ENCODE peak calls at places on chromosomes 4 and X, in seven cellular contexts. F, A, I, W, U, J and X are unnamed samples.

GRCh38 chr4:125750399-125750798 is 435.6 kb downstream of the FAT4 start:
- DNase-seq in I (no peak), U (no peak), F (no peak), A (no peak), W (no peak), J (no peak), X (no peak)

GRCh38 chr4:168871686-168872085 is 138.4 kb downstream of the CBR4 start:
- DNase-seq in I (peak; percentile 55), F (no peak), U (no peak), W (no peak), A (no peak), J (no peak), X (no peak)

GRCh38 chr4:15674926-15675325 is 6.7 kb upstream of the FAM200B start:
- DNase-seq in W (no peak), I (no peak), F (no peak), A (no peak), J (no peak), U (no peak), X (no peak)

GRCh38 chr4:93183589-93183988 is 645.0 kb upstream of the ATOH1 start:
- DNase-seq in I (peak; percentile 7), U (no peak), A (no peak), J (no peak), W (no peak), F (no peak), X (no peak)

GRCh38 chrX:2261838-2262678 is 238.7 kb downstream of the DHRSX start:
- DNase-seq in J (no peak), A (peak; percentile 29), W (no peak), I (no peak), F (no peak), U (no peak), X (no peak)

GRCh38 chrX:56289449-56289848 is 57.3 kb downstream of the KLF8 start:
- DNase-seq in U (no peak), F (no peak), W (no peak), I (no peak), A (no peak), J (no peak), X (no peak)

GRCh38 chrX:111492085-111492484 is 19.4 kb upstream of the SERTM2 start:
- DNase-seq in J (no peak), F (no peak), I (no peak), W (no peak), A (no peak), U (no peak), X (no peak)

GRCh38 chrX:69186651-69187050 is 21.4 kb upstream of the PJA1 start:
- DNase-seq in A (no peak), U (no peak), W (no peak), J (no peak), F (no peak), I (no peak), X (no peak)

GRCh38 chr4:54992266-54992665 is 133.1 kb downstream of the KDR start:
- DNase-seq in I (no peak), U (no peak), A (no peak), J (no peak), W (no peak), F (no peak), X (no peak)

GRCh38 chrX:68912113-68912980 is 83.5 kb downstream of the EFNB1 start:
- DNase-seq in A (no peak), I (no peak), W (no peak), F (no peak), U (no peak), J (no peak), X (no peak)

DNA sequence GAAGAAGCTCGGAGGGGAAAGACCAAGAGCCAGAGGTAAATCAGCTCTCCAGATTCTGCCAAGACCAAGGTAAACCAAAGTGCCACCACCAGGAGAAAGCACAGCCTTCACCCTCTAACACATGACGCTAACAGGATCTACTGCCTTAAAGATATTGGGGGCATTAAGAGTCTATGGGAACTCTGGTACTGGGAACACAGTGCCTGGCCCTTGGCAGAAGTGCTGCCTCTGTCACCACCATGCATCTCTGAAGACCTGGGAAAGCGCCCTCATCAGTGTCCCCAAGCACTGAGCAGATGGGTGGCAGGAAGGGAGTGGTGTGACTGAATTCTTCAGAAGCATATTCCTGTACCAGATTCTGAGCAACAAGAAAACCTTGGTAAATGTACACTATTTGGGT is 1.3 kb downstream of the QDPR start:
- DNase-seq in I (no peak), A (no peak), W (no peak), U (no peak), J (no peak), F (no peak), X (no peak)
- H3K4me3 ChIP-seq in I (peak overlapping the region; percentile 83), A (peak overlapping the region; percentile 76), W (no peak overlapping the region), U (no peak overlapping the region), J (no peak overlapping the region), F (peak overlapping the region; percentile 57), X (no peak overlapping the region)

DNA sequence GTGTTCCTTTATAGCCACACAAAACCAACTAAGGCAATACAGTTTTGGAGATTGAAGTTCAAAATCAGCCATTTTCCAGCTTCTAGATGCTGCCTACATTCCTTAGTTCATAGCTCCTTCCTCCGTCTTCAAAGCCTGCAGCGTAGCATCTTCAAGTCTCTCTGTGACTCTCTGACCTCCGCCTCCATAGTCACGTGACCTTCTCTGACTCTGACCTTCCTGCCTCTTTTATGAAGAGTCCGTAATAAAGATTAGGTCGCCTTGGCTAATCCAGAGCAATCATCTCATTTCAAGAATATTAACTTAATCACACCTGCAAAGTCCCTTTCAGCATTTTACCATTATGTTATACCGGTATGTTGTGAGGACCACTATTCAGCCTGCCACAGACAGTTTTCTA is 60.4 kb downstream of the ZCCHC12 start:
- DNase-seq in U (no peak), A (no peak), J (no peak), I (no peak), W (no peak), F (no peak), X (no peak)
- H3K4me3 ChIP-seq in U (no peak overlapping the region), A (no peak overlapping the region), J (no peak overlapping the region), I (no peak overlapping the region), W (no peak overlapping the region), F (no peak overlapping the region), X (no peak overlapping the region)

DNA sequence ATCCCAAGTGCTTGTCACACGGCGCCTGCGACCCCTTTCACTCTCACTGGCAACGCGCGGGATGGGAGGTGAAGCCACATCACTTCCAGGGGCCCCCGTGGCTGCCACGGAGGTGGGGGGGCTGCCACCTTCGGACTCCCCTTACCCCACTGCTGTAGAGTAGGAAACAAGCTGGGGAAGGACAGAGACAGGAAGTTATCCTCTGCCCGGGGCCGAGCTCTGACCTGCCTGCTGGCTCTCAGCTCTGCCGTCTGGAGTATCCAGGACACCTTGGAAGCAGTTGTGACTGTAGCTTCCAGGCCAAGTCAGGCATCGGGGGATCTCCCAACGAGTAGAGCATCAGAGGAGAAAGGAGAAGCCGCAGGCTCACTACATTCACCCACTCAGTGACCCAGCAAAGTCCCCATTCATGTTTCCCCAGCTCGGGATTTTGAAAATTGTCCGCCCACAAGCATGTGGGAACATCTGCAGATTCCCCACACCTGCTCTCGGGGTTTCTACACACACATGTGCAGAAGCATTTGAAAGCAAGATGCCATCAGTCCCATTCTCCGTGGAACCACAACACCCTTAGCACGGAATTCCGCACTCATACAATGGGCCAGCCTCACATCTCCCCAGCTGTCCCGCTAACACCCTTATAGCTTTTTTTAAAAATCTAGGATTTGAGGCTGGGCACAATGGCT is 10.8 kb downstream of the PDZD4 start:
- DNase-seq in W (no peak), F (no peak), I (no peak), U (no peak), J (no peak), A (no peak), X (no peak)
- H3K4me3 ChIP-seq in W (peak overlapping the region; percentile 12), F (no peak overlapping the region), I (peak overlapping the region; percentile 41), U (peak overlapping the region; percentile 45), J (peak overlapping the region; percentile 32), A (peak overlapping the region; percentile 55), X (peak overlapping the region; percentile 70)

DNA sequence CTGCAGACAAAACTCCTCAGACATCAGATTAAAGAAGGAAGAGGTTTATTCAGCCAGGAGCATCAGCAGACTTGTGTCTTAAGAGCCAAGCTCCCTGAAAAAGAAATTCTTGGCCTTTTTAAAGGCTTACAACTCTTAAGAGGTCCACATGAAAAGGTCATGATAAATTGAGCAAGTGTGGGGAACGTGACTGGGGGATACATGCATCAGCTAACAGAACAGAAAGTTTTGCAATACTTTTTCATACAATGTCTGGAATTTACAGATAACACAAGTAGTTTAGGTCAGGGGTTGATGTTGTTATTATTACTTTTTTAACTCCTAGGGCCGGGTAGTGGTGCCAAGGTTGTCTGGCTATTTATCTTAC is 55.6 kb upstream of the RBMX start:
- DNase-seq in F (no peak), A (no peak), U (no peak), W (no peak), J (no peak), I (no peak), X (no peak)
- H3K4me3 ChIP-seq in F (no peak overlapping the region), A (no peak overlapping the region), U (no peak overlapping the region), W (no peak overlapping the region), J (no peak overlapping the region), I (no peak overlapping the region), X (no peak overlapping the region)

GRCh38 chr4:41039312-41039711 is 175.0 kb downstream of the APBB2 start:
- DNase-seq in J (no peak), A (no peak), W (no peak), I (no peak), U (no peak), F (no peak), X (no peak)
- H3K4me3 ChIP-seq in J (no peak overlapping the region), A (no peak overlapping the region), W (no peak overlapping the region), I (no peak overlapping the region), U (no peak overlapping the region), F (no peak overlapping the region), X (no peak overlapping the region)